ENCODE peak calls at places on chromosomes 12 and 14, in ten cellular contexts. D is GM23248, W is RWPE2, A is right cardiac atrium, C is GM12878, M is upper lobe of right lung, G is foreskin keratinocyte, F is HL-60, K is neural progenitor cell, P is body of pancreas. H is an unnamed sample.

GRCh38 chr14:73739899-73740685 is 25.9 kb upstream of the PNMA1 start:
- DNase-seq in K (no peak), P (no peak), G (no peak), F (no peak), A (peak), C (no peak), D (no peak), M (no peak), W (no peak), H (peak)

GRCh38 chr12:99959549-99960170 is 25.1 kb downstream of the ANKS1B start:
- DNase-seq in D (peak), A (no peak), M (no peak), W (no peak), K (no peak), C (no peak), F (no peak), G (no peak), P (no peak), H (no peak)

GRCh38 chr12:95548539-95549391 is 2.5 kb downstream of the USP44 start:
- DNase-seq in M (peak), G (no peak), C (no peak), K (peak), A (peak), F (no peak), P (peak), W (no peak), D (peak), H (peak)

GRCh38 chr14:38065101-38065762 is 142.5 kb upstream of the SSTR1 start:
- DNase-seq in P (no peak), G (no peak), K (no peak), W (no peak), C (no peak), D (no peak), A (no peak), F (no peak), M (no peak), H (no peak)

GRCh38 chr12:23659151-23659550 is 290.3 kb downstream of the SOX5 start:
- DNase-seq in A (no peak), G (no peak), P (no peak), D (no peak), W (no peak), M (no peak), C (no peak), K (no peak), F (no peak), H (no peak)

GRCh38 chr12:130160711-130161231 is 1.5 kb upstream of the FZD10 start:
- DNase-seq in W (peak), D (no peak), P (no peak), K (peak), A (no peak), C (no peak), F (no peak), G (no peak), M (peak), H (no peak)

GRCh38 chr12:58367041-58367440 is 425.7 kb downstream of the ATP23 start:
- DNase-seq in C (no peak), A (no peak), F (no peak), P (no peak), G (no peak), W (no peak), M (no peak), K (no peak), D (peak), H (no peak)

GRCh38 chr14:23910081-23910875 is 43.3 kb upstream of the DHRS4 start:
- DNase-seq in D (peak), C (no peak), K (peak), P (peak), A (no peak), W (no peak), M (no peak), F (no peak), G (peak), H (peak)

GRCh38 chr12:113325938-113326337 is 9.0 kb downstream of the SLC8B1 start:
- DNase-seq in M (no peak), W (no peak), G (no peak), P (peak), D (peak), F (no peak), A (peak), K (no peak), C (no peak), H (no peak)

GRCh38 chr14:96676161-96676560 is 121.0 kb upstream of the VRK1 start:
- DNase-seq in W (no peak), K (no peak), P (no peak), F (no peak), A (no peak), D (peak), G (peak), M (no peak), C (no peak), H (no peak)

GRCh38 chr12:13173012-13173441 is 23.5 kb upstream of the EMP1 start:
- DNase-seq in P (no peak), F (no peak), G (no peak), A (no peak), C (no peak), M (no peak), D (peak), K (no peak), W (no peak), H (peak)
- H3K27ac ChIP-seq in P (no peak), F (no peak), G (peak), A (peak), C (peak), M (peak), D (peak), K (no peak), W (peak), H (peak)

GRCh38 chr12:53064613-53065415 is 14.4 kb downstream of the SPRYD3 start:
- DNase-seq in W (peak), A (peak), C (no peak), K (no peak), G (no peak), F (no peak), M (peak), D (no peak), P (no peak), H (no peak)

GRCh38 chr12:53063708-53064612 is 14.1 kb downstream of the TNS2 start:
- DNase-seq in C (no peak), K (no peak), G (no peak), M (peak), P (peak), A (peak), W (no peak), D (peak), F (no peak), H (peak)

GRCh38 chr12:53061404-53062010 is 11.6 kb downstream of the TNS2 start:
- DNase-seq in M (peak), P (peak), D (no peak), K (peak), A (no peak), W (no peak), F (no peak), C (no peak), G (no peak), H (peak)

GRCh38 chr12:53062011-53062961 is 12.4 kb downstream of the TNS2 start:
- DNase-seq in D (no peak), P (peak), W (no peak), M (peak), G (no peak), C (no peak), F (no peak), K (no peak), A (peak), H (no peak)

GRCh38 chr12:53062977-53063707 is 13.3 kb downstream of the TNS2 start:
- DNase-seq in W (no peak), P (peak), M (peak), A (peak), D (no peak), C (no peak), F (no peak), G (no peak), K (no peak), H (no peak)
- H3K27ac ChIP-seq in W (no peak), P (no peak), M (no peak), A (no peak), D (peak), C (no peak), F (no peak), G (no peak), K (no peak), H (no peak)

DNA sequence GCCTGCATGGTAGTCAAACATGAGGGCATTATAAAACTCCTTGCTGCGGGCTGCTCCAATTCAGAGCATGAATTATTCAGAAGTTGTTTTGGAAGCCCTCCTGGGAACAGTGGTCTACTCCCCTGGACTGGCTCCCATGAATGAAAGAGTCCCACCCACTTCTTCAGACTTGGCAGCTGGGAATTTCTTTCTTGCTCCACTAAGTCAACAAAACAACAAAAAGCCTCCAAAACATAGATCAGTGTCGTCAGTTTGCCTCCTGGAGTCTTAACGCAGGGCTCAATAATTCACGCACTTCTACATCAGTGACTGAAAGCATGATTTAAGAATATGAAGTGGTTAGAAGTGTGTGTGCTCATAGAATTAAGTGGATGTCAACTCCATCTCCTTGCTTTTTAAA is 37.9 kb downstream of the AKAP6 start:
- DNase-seq in D (peak), P (no peak), K (peak), C (no peak), G (no peak), F (no peak), M (no peak), W (no peak), A (no peak), H (no peak)
- H3K27ac ChIP-seq in D (peak), P (no peak), K (peak), C (no peak), G (peak), F (no peak), M (no peak), W (peak), A (no peak), H (no peak)

GRCh38 chr12:6535960-6536847 is 1.9 kb downstream of the GAPDH start:
- DNase-seq in C (no peak), F (no peak), K (no peak), W (no peak), G (no peak), M (no peak), D (peak), A (no peak), P (no peak), H (no peak)
- H3K27ac ChIP-seq in C (peak), F (peak), K (peak), W (peak), G (peak), M (peak), D (peak), A (peak), P (peak), H (peak)

GRCh38 chr12:132045751-132046150 is 96.0 kb downstream of the EP400 start:
- DNase-seq in M (peak), D (no peak), P (no peak), G (no peak), W (no peak), C (no peak), A (no peak), K (no peak), F (no peak), H (no peak)

GRCh38 chr12:132044661-132045412 is 95.1 kb downstream of the EP400 start:
- DNase-seq in C (no peak), A (no peak), F (no peak), K (no peak), W (no peak), P (no peak), M (no peak), D (no peak), G (no peak), H (no peak)

GRCh38 chr12:132043216-132043615 is 93.5 kb downstream of the EP400 start:
- DNase-seq in D (no peak), G (peak), W (no peak), A (no peak), M (peak), C (no peak), P (no peak), K (no peak), F (no peak), H (no peak)

GRCh38 chr12:132043770-132044467 is 94.2 kb downstream of the EP400 start:
- DNase-seq in P (no peak), D (no peak), W (no peak), K (no peak), G (no peak), F (no peak), A (no peak), M (peak), C (no peak), H (no peak)

DNA sequence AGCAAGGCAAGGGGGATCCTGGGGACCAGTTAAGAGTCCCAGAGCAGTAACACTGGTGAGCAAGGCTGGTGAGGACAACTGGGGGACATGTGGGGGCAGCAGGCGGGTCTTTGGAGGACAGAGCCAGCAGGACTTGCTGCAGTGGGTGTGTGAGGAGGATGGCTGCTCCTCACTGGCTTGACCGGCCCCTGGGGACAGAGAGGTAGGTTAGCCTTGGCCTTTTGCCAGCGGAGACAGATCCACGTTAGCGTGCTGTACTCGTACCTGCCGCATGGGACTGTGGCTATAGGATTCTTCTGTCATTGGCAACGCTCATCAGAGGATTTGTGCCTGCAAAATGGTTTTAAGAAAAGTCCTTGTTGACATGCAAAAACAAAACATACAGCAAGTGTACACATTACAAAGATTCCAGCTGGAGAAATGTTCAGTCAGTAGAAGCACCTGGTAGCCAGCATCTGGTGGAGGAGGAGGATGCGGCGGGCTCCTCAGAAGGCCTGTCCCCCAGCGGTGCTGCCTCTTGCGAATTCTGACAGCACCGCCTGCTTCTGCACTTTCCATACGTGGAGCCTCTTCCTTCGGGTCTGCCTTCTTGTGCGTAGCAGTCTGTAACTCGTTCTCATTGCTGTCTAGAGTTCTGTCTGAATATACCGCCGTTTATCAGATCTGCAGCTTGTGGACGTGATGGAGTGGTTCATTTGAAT is 91.3 kb downstream of the EP400 start:
- DNase-seq in K (no peak), M (peak), C (no peak), D (no peak), G (no peak), A (no peak), F (no peak), W (no peak), P (no peak), H (no peak)
- H3K27ac ChIP-seq in K (no peak), M (no peak), C (no peak), D (no peak), G (no peak), A (no peak), F (no peak), W (no peak), P (no peak), H (no peak)

GRCh38 chr12:120229583-120230325 is 28.8 kb upstream of the RPLP0 start:
- DNase-seq in W (no peak), D (peak), P (no peak), K (peak), G (peak), A (no peak), M (no peak), C (no peak), F (no peak), H (peak)
- H3K27ac ChIP-seq in W (peak), D (peak), P (peak), K (peak), G (peak), A (peak), M (peak), C (no peak), F (no peak), H (peak)

DNA sequence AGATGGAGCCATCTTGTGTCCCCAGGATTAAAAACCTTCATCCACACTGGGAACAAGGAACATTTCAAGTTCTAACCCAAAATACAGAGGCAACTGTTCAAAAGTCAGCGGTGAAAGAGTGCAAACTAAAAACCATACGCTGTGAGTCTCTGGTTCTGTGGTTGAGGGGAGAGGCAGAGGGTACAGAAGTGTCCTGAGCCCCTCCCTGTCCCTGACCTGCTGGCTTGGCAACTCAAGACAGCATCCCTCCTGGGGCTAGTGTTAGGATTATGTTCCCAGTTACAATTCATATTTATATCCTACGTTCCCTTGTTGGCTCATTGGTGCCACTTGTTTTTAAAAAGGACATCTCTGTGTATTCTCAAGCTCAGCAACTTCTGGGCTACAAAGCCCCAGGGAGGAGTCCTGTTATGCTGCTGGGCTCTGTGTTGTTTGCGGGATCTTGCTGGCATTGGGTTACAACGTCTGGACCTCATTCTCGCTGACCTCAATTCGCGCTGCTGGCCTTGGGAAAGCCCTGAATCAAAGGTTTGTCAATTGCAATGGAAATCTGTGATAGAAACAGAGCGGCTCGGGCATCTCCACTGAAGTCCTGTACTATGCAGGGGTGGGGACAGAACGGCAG is 420.8 kb downstream of the FUT8 start:
- DNase-seq in P (no peak), M (no peak), D (peak), G (no peak), A (no peak), C (no peak), K (peak), F (no peak), W (no peak), H (no peak)
- H3K27ac ChIP-seq in P (no peak), M (no peak), D (no peak), G (no peak), A (no peak), C (no peak), K (no peak), F (no peak), W (no peak), H (no peak)